ENCODE peak calls at places on chromosome 16, in ten cellular contexts. B is neural progenitor cell; R is right atrium auricular region; T is GM12878; K is heart right ventricle; O is CD8-positive, alpha-beta memory T cell; J is endodermal cell; G is neuronal stem cell; X is mesendoderm; W is lung. L is an unnamed sample. For H3K27me3, the result is how much of the 10 kb centered on the place peaks cover.

GRCh38 chr16:70573451-70574121 is 50.0 kb downstream of the SF3B3 start:
- DNase-seq in O (no peak), G (no peak), W (no peak), R (no peak), J (no peak), X (peak), K (peak), B (no peak), T (no peak), L (peak)

GRCh38 chr16:29794231-29794710 is 3.7 kb downstream of the KIF22 start:
- DNase-seq in K (no peak), W (no peak), G (no peak), X (no peak), R (no peak), T (no peak), B (no peak), J (no peak), O (no peak), L (no peak)

GRCh38 chr16:75402821-75403475 is 30.4 kb downstream of the CFDP1 start:
- DNase-seq in K (no peak), X (peak), O (no peak), R (no peak), J (no peak), B (peak), T (no peak), G (no peak), W (no peak), L (no peak)

GRCh38 chr16:50067290-50067853 is 1.6 kb downstream of the HEATR3 start:
- DNase-seq in J (peak), G (peak), O (no peak), R (no peak), X (peak), T (no peak), K (no peak), B (peak), W (no peak), L (no peak)

GRCh38 chr16:84360170-84360569 is 8.2 kb upstream of the ATP2C2 start:
- DNase-seq in W (no peak), K (no peak), R (no peak), T (no peak), O (no peak), B (no peak), J (no peak), G (no peak), X (no peak), L (peak)

GRCh38 chr16:55138298-55138697 is 185.7 kb upstream of the IRX6 start:
- DNase-seq in K (no peak), T (no peak), B (no peak), O (no peak), W (no peak), J (no peak), X (no peak), R (no peak), G (no peak), L (no peak)

GRCh38 chr16:4176794-4177438 is 60.7 kb upstream of the ADCY9 start:
- DNase-seq in K (no peak), T (peak), J (peak), B (no peak), W (no peak), G (no peak), R (no peak), O (no peak), X (peak), L (peak)

GRCh38 chr16:72996291-72997062 is 51.5 kb downstream of the ZFHX3 start:
- DNase-seq in B (no peak), K (no peak), G (no peak), X (no peak), R (no peak), J (no peak), T (no peak), W (no peak), O (no peak), L (no peak)

GRCh38 chr16:88484505-88485365 is 31.7 kb downstream of the ZFPM1 start:
- DNase-seq in T (no peak), G (no peak), J (no peak), X (no peak), R (no peak), W (no peak), K (no peak), O (no peak), B (no peak), L (no peak)

DNA sequence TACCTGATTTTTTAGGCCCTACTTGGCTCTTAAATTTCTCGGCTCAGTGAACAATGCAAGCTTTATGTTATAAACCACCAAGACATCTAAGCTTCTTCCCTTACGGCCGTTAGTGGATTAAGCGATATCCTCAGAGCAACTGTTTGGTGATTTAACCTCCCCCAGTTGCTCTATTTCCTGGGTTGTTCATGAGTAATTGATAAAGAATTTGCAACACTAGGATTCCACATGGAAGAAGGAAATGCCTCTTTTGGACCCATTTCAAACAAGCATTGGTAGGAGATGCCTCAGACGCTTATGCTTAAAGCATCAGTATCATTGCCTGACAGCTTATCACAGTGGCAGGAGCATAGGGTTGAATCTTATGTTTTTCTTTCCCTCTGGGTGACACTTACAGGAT is 65.3 kb downstream of the RBFOX1 start:
- DNase-seq in O (no peak), R (no peak), G (no peak), T (no peak), X (peak), J (no peak), K (no peak), B (no peak), W (no peak), L (peak)
- H3K4me3 ChIP-seq in O (no peak), R (no peak), G (no peak), T (no peak), X (no peak), J (no peak), K (no peak), B (no peak), W (no peak), L (no peak)

GRCh38 chr16:10153993-10154788 is 28.0 kb downstream of the GRIN2A start:
- DNase-seq in K (no peak), B (no peak), X (no peak), G (no peak), R (no peak), O (no peak), J (no peak), W (no peak), T (no peak), L (no peak)
- H3K27me3 ChIP-seq in K (under half), B (under half), X (under half), G (under half), R (under half), O (under half), J (under half), W (under half), T (under half), L (under half)

GRCh38 chr16:67562918-67563707 is 787 bp downstream of the CTCF start:
- DNase-seq in X (peak), R (no peak), B (peak), J (peak), G (peak), T (no peak), W (peak), O (peak), K (peak), L (no peak)
- H3K4me3 ChIP-seq in X (peak), R (peak), B (peak), J (peak), G (peak), T (peak), W (peak), O (peak), K (peak), L (peak)

DNA sequence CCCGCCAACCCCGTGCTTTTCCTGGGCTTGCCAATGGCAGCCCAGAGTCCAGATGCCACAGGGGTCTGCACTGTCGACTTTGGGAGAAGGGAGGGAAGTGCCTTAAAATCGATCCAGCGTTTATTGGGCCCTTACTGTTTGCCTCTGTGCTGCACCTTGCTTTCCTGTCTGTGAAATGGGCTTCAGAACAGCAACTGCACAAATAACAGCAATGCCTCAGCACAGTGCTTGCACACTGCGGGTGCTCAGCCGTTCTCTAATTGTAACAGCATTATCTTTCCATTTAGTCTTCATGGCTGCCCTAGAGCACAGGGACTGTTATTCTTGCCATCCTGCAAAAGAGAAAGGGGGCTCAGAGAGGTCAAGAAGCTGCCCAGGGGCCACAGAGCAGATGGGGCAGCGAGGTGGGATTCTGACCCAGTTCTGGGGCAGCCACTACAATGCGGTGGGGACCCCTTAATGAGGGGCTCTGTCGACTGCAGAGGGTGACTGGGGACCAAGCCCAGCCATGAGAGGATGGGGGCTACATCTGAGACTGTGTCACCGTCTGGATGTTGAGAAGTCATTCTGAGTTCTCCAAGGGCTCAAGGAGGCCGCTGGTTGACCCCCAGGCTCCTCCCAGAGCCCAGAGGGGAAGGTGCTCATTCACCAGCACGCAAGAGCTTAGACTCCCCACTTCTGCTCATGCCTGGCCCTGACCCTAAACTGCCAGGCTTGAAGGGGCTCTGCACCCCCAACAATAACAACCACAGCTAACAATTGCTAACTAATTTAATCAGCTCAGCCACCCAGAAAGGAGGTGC is 9.4 kb upstream of the FOXF1 start:
- DNase-seq in R (no peak), G (no peak), K (no peak), W (no peak), J (no peak), T (no peak), X (no peak), B (no peak), O (no peak), L (no peak)
- H3K27me3 ChIP-seq in R (half or more), G (half or more), K (half or more), W (under half), J (half or more), T (under half), X (half or more), B (half or more), O (under half), L (half or more)

GRCh38 chr16:52547834-52548215 is 882 bp upstream of the TOX3 start:
- DNase-seq in R (no peak), O (no peak), X (no peak), J (no peak), K (no peak), T (no peak), G (no peak), B (no peak), W (no peak), L (no peak)

GRCh38 chr16:52545544-52546262 is 1.2 kb downstream of the TOX3 start:
- DNase-seq in W (no peak), G (no peak), X (peak), T (no peak), J (peak), B (peak), O (no peak), K (peak), R (no peak), L (no peak)

GRCh38 chr16:52546291-52546941 is 527 bp downstream of the TOX3 start:
- DNase-seq in R (no peak), X (peak), W (no peak), K (peak), J (peak), G (no peak), O (no peak), B (peak), T (no peak), L (no peak)

GRCh38 chr16:52548261-52549010 is 1.5 kb upstream of the TOX3 start:
- DNase-seq in J (peak), O (no peak), T (no peak), G (no peak), X (peak), B (peak), K (no peak), R (no peak), W (no peak), L (no peak)

GRCh38 chr16:52547001-52547833 is at the start of gene TOX3:
- DNase-seq in G (no peak), B (peak), J (peak), X (peak), W (no peak), K (peak), O (no peak), R (no peak), T (no peak), L (no peak)
- H3K4me3 ChIP-seq in G (peak), B (peak), J (peak), X (peak), W (peak), K (peak), O (no peak), R (peak), T (no peak), L (peak)

GRCh38 chr16:58212824-58213655 is 15.1 kb upstream of the CSNK2A2 start:
- DNase-seq in X (no peak), G (no peak), J (no peak), K (no peak), O (no peak), W (no peak), R (no peak), B (no peak), T (no peak), L (no peak)
- H3K27me3 ChIP-seq in X (under half), G (under half), J (under half), K (under half), O (under half), W (under half), R (under half), B (under half), T (under half), L (under half)

GRCh38 chr16:3038896-3039295 is 2.2 kb upstream of the BICDL2 start:
- DNase-seq in R (no peak), T (no peak), X (no peak), W (no peak), G (no peak), O (no peak), J (no peak), B (no peak), K (no peak), L (no peak)

GRCh38 chr16:3038256-3038655 is 1.5 kb upstream of the BICDL2 start:
- DNase-seq in W (peak), X (peak), B (no peak), J (peak), T (no peak), G (no peak), R (no peak), K (no peak), O (no peak), L (no peak)

GRCh38 chr16:3035289-3035971 is 1.3 kb downstream of the BICDL2 start:
- DNase-seq in W (no peak), B (no peak), O (no peak), J (peak), T (no peak), K (no peak), R (no peak), G (no peak), X (no peak), L (no peak)

GRCh38 chr16:3036726-3037315 is at the start of gene BICDL2:
- DNase-seq in T (no peak), B (no peak), O (no peak), W (no peak), R (no peak), G (no peak), X (no peak), K (no peak), J (peak), L (no peak)

GRCh38 chr16:3035972-3036725 is 595 bp downstream of the BICDL2 start:
- DNase-seq in R (no peak), G (no peak), B (no peak), O (no peak), J (peak), W (no peak), T (no peak), K (no peak), X (no peak), L (no peak)
- H3K4me3 ChIP-seq in R (peak), G (no peak), B (no peak), O (no peak), J (no peak), W (peak), T (no peak), K (peak), X (no peak), L (peak)

GRCh38 chr16:77435240-77435819 is 496 bp upstream of the ADAMTS18 start:
- DNase-seq in B (peak), W (no peak), R (no peak), G (peak), K (no peak), J (no peak), X (peak), O (no peak), T (no peak), L (no peak)
- H3K27me3 ChIP-seq in B (half or more), W (under half), R (under half), G (under half), K (under half), J (under half), X (under half), O (under half), T (under half), L (under half)

DNA sequence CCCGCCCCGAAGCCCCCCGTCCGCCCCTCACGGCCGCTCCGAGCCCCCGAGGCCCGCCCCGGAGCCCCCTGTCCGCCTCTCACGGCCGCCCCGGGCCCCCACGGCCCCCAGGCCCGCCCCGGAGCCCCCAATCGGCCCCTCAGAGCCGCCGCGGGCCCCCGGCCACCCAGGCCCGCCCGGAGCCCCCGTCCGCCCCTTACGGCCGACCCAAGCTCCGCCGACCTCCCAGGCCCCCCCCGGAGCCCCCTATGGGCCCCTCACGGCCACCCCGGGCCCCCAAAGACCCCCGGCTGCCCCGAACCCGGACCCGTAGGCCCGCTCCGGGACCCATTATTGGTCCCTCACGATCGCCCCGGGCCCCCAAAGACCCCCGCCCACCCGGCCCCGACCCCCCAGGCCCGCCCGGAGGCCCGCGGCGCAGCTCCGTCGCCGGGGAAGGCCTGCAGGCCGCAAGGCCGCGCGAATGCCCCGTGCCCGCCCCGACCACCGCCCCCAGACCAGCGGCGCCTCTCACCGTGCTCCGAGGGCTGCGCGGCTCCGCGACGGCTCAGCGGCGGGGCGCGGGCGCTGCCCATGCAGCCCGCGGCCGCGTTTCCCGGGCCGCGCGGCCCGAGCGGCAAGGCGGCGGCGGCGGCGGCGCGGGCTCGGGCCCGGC is 503 bp downstream of the ANKRD11 start:
- DNase-seq in J (no peak), X (no peak), O (no peak), K (no peak), T (no peak), G (no peak), R (no peak), W (no peak), B (no peak), L (no peak)
- H3K4me3 ChIP-seq in J (no peak), X (peak), O (no peak), K (peak), T (peak), G (peak), R (peak), W (peak), B (peak), L (peak)

GRCh38 chr16:66428682-66429251 is 1.7 kb downstream of the BEAN1 start:
- DNase-seq in K (no peak), G (no peak), O (no peak), R (no peak), T (no peak), X (no peak), J (peak), B (no peak), W (no peak), L (no peak)
- H3K27me3 ChIP-seq in K (under half), G (under half), O (under half), R (under half), T (under half), X (under half), J (half or more), B (half or more), W (under half), L (under half)

L was measured in kidney epithelial cell.